ENCODE peak calls at places on chromosomes 13 and 19, in eight cellular contexts. One of them, this sample, is unnamed.

GRCh38 chr19:39093761-39094160 is 9.6 kb downstream of the ACP7 start:
- DNase-seq in cardiac fibroblast: peak
- DNase-seq in astrocyte: peak
- DNase-seq in activated CD8-positive, alpha-beta memory T cell treated with anti-CD3 and anti-CD28 coated beads for 24 hours: no peak
- DNase-seq in heart left ventricle: no peak
- DNase-seq in cerebellar cortex: no peak
- DNase-seq in epithelial cell of esophagus: peak
- DNase-seq in activated CD4-positive, alpha-beta T cell treated with anti-CD3 and anti-CD28 coated beads, Interleukin-2, amount 50 U/mL, for 48 hours: no peak
- DNase-seq in this sample: no peak

GRCh38 chr19:54517483-54517882 is 14.9 kb downstream of the LAIR2 start:
- DNase-seq in cardiac fibroblast: peak
- DNase-seq in heart left ventricle: peak
- DNase-seq in activated CD4-positive, alpha-beta T cell treated with anti-CD3 and anti-CD28 coated beads, Interleukin-2, amount 50 U/mL, for 48 hours: peak
- DNase-seq in activated CD8-positive, alpha-beta memory T cell treated with anti-CD3 and anti-CD28 coated beads for 24 hours: peak
- DNase-seq in cerebellar cortex: peak
- DNase-seq in astrocyte: peak
- DNase-seq in epithelial cell of esophagus: peak
- DNase-seq in this sample: peak

GRCh38 chr13:86006317-86006716 is 207.1 kb upstream of the SLITRK6 start:
- DNase-seq in activated CD8-positive, alpha-beta memory T cell treated with anti-CD3 and anti-CD28 coated beads for 24 hours: no peak
- DNase-seq in activated CD4-positive, alpha-beta T cell treated with anti-CD3 and anti-CD28 coated beads, Interleukin-2, amount 50 U/mL, for 48 hours: no peak
- DNase-seq in cardiac fibroblast: no peak
- DNase-seq in epithelial cell of esophagus: no peak
- DNase-seq in cerebellar cortex: no peak
- DNase-seq in heart left ventricle: no peak
- DNase-seq in astrocyte: no peak
- DNase-seq in this sample: no peak

GRCh38 chr19:28917661-28918060 is 295.3 kb downstream of the UQCRFS1 start:
- DNase-seq in cardiac fibroblast: no peak
- DNase-seq in epithelial cell of esophagus: no peak
- DNase-seq in astrocyte: no peak
- DNase-seq in activated CD8-positive, alpha-beta memory T cell treated with anti-CD3 and anti-CD28 coated beads for 24 hours: no peak
- DNase-seq in activated CD4-positive, alpha-beta T cell treated with anti-CD3 and anti-CD28 coated beads, Interleukin-2, amount 50 U/mL, for 48 hours: no peak
- DNase-seq in cerebellar cortex: no peak
- DNase-seq in heart left ventricle: no peak
- DNase-seq in this sample: no peak

GRCh38 chr19:42450314-42450934 is 7.7 kb upstream of the CXCL17 start:
- DNase-seq in activated CD4-positive, alpha-beta T cell treated with anti-CD3 and anti-CD28 coated beads, Interleukin-2, amount 50 U/mL, for 48 hours: peak
- DNase-seq in activated CD8-positive, alpha-beta memory T cell treated with anti-CD3 and anti-CD28 coated beads for 24 hours: peak
- DNase-seq in epithelial cell of esophagus: peak
- DNase-seq in cardiac fibroblast: peak
- DNase-seq in astrocyte: peak
- DNase-seq in cerebellar cortex: peak
- DNase-seq in heart left ventricle: peak
- DNase-seq in this sample: peak

GRCh38 chr19:6218497-6219146 is 61.2 kb downstream of the MLLT1 start:
- DNase-seq in epithelial cell of esophagus: peak
- DNase-seq in heart left ventricle: peak
- DNase-seq in astrocyte: peak
- DNase-seq in activated CD4-positive, alpha-beta T cell treated with anti-CD3 and anti-CD28 coated beads, Interleukin-2, amount 50 U/mL, for 48 hours: peak
- DNase-seq in cardiac fibroblast: peak
- DNase-seq in activated CD8-positive, alpha-beta memory T cell treated with anti-CD3 and anti-CD28 coated beads for 24 hours: peak
- DNase-seq in cerebellar cortex: peak
- DNase-seq in this sample: peak

GRCh38 chr13:64061649-64062048 is 2646.0 kb upstream of the PCDH20 start:
- DNase-seq in activated CD8-positive, alpha-beta memory T cell treated with anti-CD3 and anti-CD28 coated beads for 24 hours: no peak
- DNase-seq in cerebellar cortex: no peak
- DNase-seq in heart left ventricle: no peak
- DNase-seq in activated CD4-positive, alpha-beta T cell treated with anti-CD3 and anti-CD28 coated beads, Interleukin-2, amount 50 U/mL, for 48 hours: no peak
- DNase-seq in epithelial cell of esophagus: no peak
- DNase-seq in cardiac fibroblast: no peak
- DNase-seq in astrocyte: no peak
- DNase-seq in this sample: no peak

GRCh38 chr13:24115671-24116070 is 44.8 kb upstream of the SPATA13 start:
- DNase-seq in heart left ventricle: no peak
- DNase-seq in activated CD4-positive, alpha-beta T cell treated with anti-CD3 and anti-CD28 coated beads, Interleukin-2, amount 50 U/mL, for 48 hours: no peak
- DNase-seq in astrocyte: no peak
- DNase-seq in cardiac fibroblast: no peak
- DNase-seq in cerebellar cortex: no peak
- DNase-seq in epithelial cell of esophagus: no peak
- DNase-seq in activated CD8-positive, alpha-beta memory T cell treated with anti-CD3 and anti-CD28 coated beads for 24 hours: no peak
- DNase-seq in this sample: no peak

GRCh38 chr13:109408596-109409382 is 377.6 kb downstream of the IRS2 start:
- DNase-seq in activated CD8-positive, alpha-beta memory T cell treated with anti-CD3 and anti-CD28 coated beads for 24 hours: no peak
- DNase-seq in astrocyte: no peak
- DNase-seq in epithelial cell of esophagus: no peak
- DNase-seq in cardiac fibroblast: no peak
- DNase-seq in cerebellar cortex: no peak
- DNase-seq in heart left ventricle: no peak
- DNase-seq in activated CD4-positive, alpha-beta T cell treated with anti-CD3 and anti-CD28 coated beads, Interleukin-2, amount 50 U/mL, for 48 hours: no peak
- DNase-seq in this sample: no peak

GRCh38 chr19:32373614-32374295 is 28.3 kb downstream of the ZNF507 start:
- DNase-seq in astrocyte: peak
- DNase-seq in cardiac fibroblast: peak
- DNase-seq in epithelial cell of esophagus: peak
- DNase-seq in activated CD4-positive, alpha-beta T cell treated with anti-CD3 and anti-CD28 coated beads, Interleukin-2, amount 50 U/mL, for 48 hours: no peak
- DNase-seq in heart left ventricle: peak
- DNase-seq in activated CD8-positive, alpha-beta memory T cell treated with anti-CD3 and anti-CD28 coated beads for 24 hours: no peak
- DNase-seq in cerebellar cortex: no peak
- DNase-seq in this sample: peak

GRCh38 chr13:114248011-114248410 is 13.3 kb downstream of the CDC16 start:
- DNase-seq in activated CD4-positive, alpha-beta T cell treated with anti-CD3 and anti-CD28 coated beads, Interleukin-2, amount 50 U/mL, for 48 hours: no peak
- DNase-seq in astrocyte: peak
- DNase-seq in activated CD8-positive, alpha-beta memory T cell treated with anti-CD3 and anti-CD28 coated beads for 24 hours: no peak
- DNase-seq in epithelial cell of esophagus: no peak
- DNase-seq in heart left ventricle: no peak
- DNase-seq in cardiac fibroblast: no peak
- DNase-seq in cerebellar cortex: no peak
- DNase-seq in this sample: no peak

GRCh38 chr19:29670255-29670654 is 5.0 kb downstream of the PLEKHF1 start:
- DNase-seq in epithelial cell of esophagus: no peak
- DNase-seq in astrocyte: no peak
- DNase-seq in activated CD4-positive, alpha-beta T cell treated with anti-CD3 and anti-CD28 coated beads, Interleukin-2, amount 50 U/mL, for 48 hours: no peak
- DNase-seq in cerebellar cortex: no peak
- DNase-seq in heart left ventricle: no peak
- DNase-seq in activated CD8-positive, alpha-beta memory T cell treated with anti-CD3 and anti-CD28 coated beads for 24 hours: no peak
- DNase-seq in cardiac fibroblast: no peak
- DNase-seq in this sample: no peak

GRCh38 chr13:29905845-29906244 is 55.4 kb upstream of the UBL3 start:
- DNase-seq in activated CD8-positive, alpha-beta memory T cell treated with anti-CD3 and anti-CD28 coated beads for 24 hours: no peak
- DNase-seq in epithelial cell of esophagus: peak
- DNase-seq in cardiac fibroblast: peak
- DNase-seq in astrocyte: peak
- DNase-seq in cerebellar cortex: no peak
- DNase-seq in heart left ventricle: no peak
- DNase-seq in activated CD4-positive, alpha-beta T cell treated with anti-CD3 and anti-CD28 coated beads, Interleukin-2, amount 50 U/mL, for 48 hours: no peak
- DNase-seq in this sample: peak

GRCh38 chr19:34416021-34416545 is 11.9 kb downstream of the PDCD2L start:
- DNase-seq in activated CD4-positive, alpha-beta T cell treated with anti-CD3 and anti-CD28 coated beads, Interleukin-2, amount 50 U/mL, for 48 hours: no peak
- DNase-seq in heart left ventricle: no peak
- DNase-seq in cardiac fibroblast: peak
- DNase-seq in astrocyte: peak
- DNase-seq in activated CD8-positive, alpha-beta memory T cell treated with anti-CD3 and anti-CD28 coated beads for 24 hours: no peak
- DNase-seq in cerebellar cortex: no peak
- DNase-seq in epithelial cell of esophagus: peak
- DNase-seq in this sample: no peak

GRCh38 chr13:25977671-25978070 is 74.1 kb downstream of the SHISA2 start:
- DNase-seq in heart left ventricle: no peak
- DNase-seq in activated CD8-positive, alpha-beta memory T cell treated with anti-CD3 and anti-CD28 coated beads for 24 hours: no peak
- DNase-seq in epithelial cell of esophagus: no peak
- DNase-seq in cardiac fibroblast: no peak
- DNase-seq in activated CD4-positive, alpha-beta T cell treated with anti-CD3 and anti-CD28 coated beads, Interleukin-2, amount 50 U/mL, for 48 hours: no peak
- DNase-seq in cerebellar cortex: no peak
- DNase-seq in astrocyte: no peak
- DNase-seq in this sample: no peak

GRCh38 chr13:95643471-95643813 is 1.1 kb downstream of the DZIP1 start:
- DNase-seq in activated CD8-positive, alpha-beta memory T cell treated with anti-CD3 and anti-CD28 coated beads for 24 hours: no peak
- DNase-seq in cardiac fibroblast: peak
- DNase-seq in epithelial cell of esophagus: peak
- DNase-seq in astrocyte: peak
- DNase-seq in heart left ventricle: no peak
- DNase-seq in activated CD4-positive, alpha-beta T cell treated with anti-CD3 and anti-CD28 coated beads, Interleukin-2, amount 50 U/mL, for 48 hours: no peak
- DNase-seq in cerebellar cortex: peak
- DNase-seq in this sample: no peak

GRCh38 chr13:77338329-77338728 is 11.4 kb upstream of the MYCBP2 start:
- DNase-seq in heart left ventricle: no peak
- DNase-seq in astrocyte: no peak
- DNase-seq in activated CD8-positive, alpha-beta memory T cell treated with anti-CD3 and anti-CD28 coated beads for 24 hours: no peak
- DNase-seq in cerebellar cortex: no peak
- DNase-seq in activated CD4-positive, alpha-beta T cell treated with anti-CD3 and anti-CD28 coated beads, Interleukin-2, amount 50 U/mL, for 48 hours: no peak
- DNase-seq in cardiac fibroblast: no peak
- DNase-seq in epithelial cell of esophagus: no peak
- DNase-seq in this sample: no peak

GRCh38 chr13:38944219-38944618 is 46.4 kb downstream of the STOML3 start:
- DNase-seq in activated CD4-positive, alpha-beta T cell treated with anti-CD3 and anti-CD28 coated beads, Interleukin-2, amount 50 U/mL, for 48 hours: no peak
- DNase-seq in astrocyte: no peak
- DNase-seq in activated CD8-positive, alpha-beta memory T cell treated with anti-CD3 and anti-CD28 coated beads for 24 hours: no peak
- DNase-seq in cerebellar cortex: no peak
- DNase-seq in epithelial cell of esophagus: no peak
- DNase-seq in heart left ventricle: no peak
- DNase-seq in cardiac fibroblast: no peak
- DNase-seq in this sample: no peak

GRCh38 chr19:58563823-58564222 is 5.4 kb upstream of the UBE2M start:
- DNase-seq in activated CD4-positive, alpha-beta T cell treated with anti-CD3 and anti-CD28 coated beads, Interleukin-2, amount 50 U/mL, for 48 hours: no peak
- DNase-seq in astrocyte: no peak
- DNase-seq in cardiac fibroblast: no peak
- DNase-seq in activated CD8-positive, alpha-beta memory T cell treated with anti-CD3 and anti-CD28 coated beads for 24 hours: no peak
- DNase-seq in heart left ventricle: no peak
- DNase-seq in epithelial cell of esophagus: no peak
- DNase-seq in cerebellar cortex: no peak
- DNase-seq in this sample: no peak

GRCh38 chr13:23440821-23441608 is 7.5 kb upstream of the SACS start:
- DNase-seq in activated CD8-positive, alpha-beta memory T cell treated with anti-CD3 and anti-CD28 coated beads for 24 hours: no peak
- DNase-seq in cerebellar cortex: no peak
- DNase-seq in astrocyte: no peak
- DNase-seq in epithelial cell of esophagus: peak
- DNase-seq in activated CD4-positive, alpha-beta T cell treated with anti-CD3 and anti-CD28 coated beads, Interleukin-2, amount 50 U/mL, for 48 hours: no peak
- DNase-seq in cardiac fibroblast: no peak
- DNase-seq in heart left ventricle: peak
- DNase-seq in this sample: no peak

GRCh38 chr13:63198076-63198475 is 1782.4 kb upstream of the PCDH20 start:
- DNase-seq in activated CD4-positive, alpha-beta T cell treated with anti-CD3 and anti-CD28 coated beads, Interleukin-2, amount 50 U/mL, for 48 hours: no peak
- DNase-seq in heart left ventricle: no peak
- DNase-seq in astrocyte: peak
- DNase-seq in cardiac fibroblast: peak
- DNase-seq in epithelial cell of esophagus: no peak
- DNase-seq in activated CD8-positive, alpha-beta memory T cell treated with anti-CD3 and anti-CD28 coated beads for 24 hours: no peak
- DNase-seq in cerebellar cortex: no peak
- DNase-seq in this sample: no peak

GRCh38 chr19:11982526-11982925 is 17.7 kb downstream of the ZNF763 start:
- DNase-seq in activated CD8-positive, alpha-beta memory T cell treated with anti-CD3 and anti-CD28 coated beads for 24 hours: no peak
- DNase-seq in cerebellar cortex: no peak
- DNase-seq in astrocyte: no peak
- DNase-seq in epithelial cell of esophagus: peak
- DNase-seq in cardiac fibroblast: peak
- DNase-seq in heart left ventricle: no peak
- DNase-seq in activated CD4-positive, alpha-beta T cell treated with anti-CD3 and anti-CD28 coated beads, Interleukin-2, amount 50 U/mL, for 48 hours: no peak
- DNase-seq in this sample: no peak

GRCh38 chr13:94112227-94112626 is 367.3 kb downstream of the DCT start:
- DNase-seq in epithelial cell of esophagus: peak
- DNase-seq in heart left ventricle: peak
- DNase-seq in astrocyte: peak
- DNase-seq in activated CD4-positive, alpha-beta T cell treated with anti-CD3 and anti-CD28 coated beads, Interleukin-2, amount 50 U/mL, for 48 hours: no peak
- DNase-seq in cardiac fibroblast: peak
- DNase-seq in cerebellar cortex: no peak
- DNase-seq in activated CD8-positive, alpha-beta memory T cell treated with anti-CD3 and anti-CD28 coated beads for 24 hours: no peak
- DNase-seq in this sample: peak